ENCODE peak calls at places on chromosomes 4 and X, in seven cellular contexts. J, G, R, U, W, O and Z are unnamed samples.

GRCh38 chrX:70436380-70436779 is 8.3 kb upstream of the DLG3 start:
- DNase-seq in R (no peak), O (no peak), G (no peak), W (no peak), U (no peak), J (no peak), Z (no peak)

GRCh38 chr4:54152846-54153600 is 53.1 kb downstream of the GSX2 start:
- DNase-seq in O (peak), G (peak), R (no peak), J (peak), W (peak), U (peak), Z (no peak)

GRCh38 chrX:51889851-51890250 is 3.6 kb upstream of the MAGED1 start:
- DNase-seq in G (no peak), J (no peak), O (no peak), W (no peak), R (no peak), U (no peak), Z (no peak)

GRCh38 chr4:16055454-16055853 is 28.4 kb downstream of the PROM1 start:
- DNase-seq in R (no peak), U (no peak), G (no peak), W (no peak), O (no peak), J (no peak), Z (no peak)

GRCh38 chrX:95076449-95076848 is 1402.4 kb downstream of the FAM133A start:
- DNase-seq in W (no peak), O (peak), R (no peak), U (peak), J (peak), G (no peak), Z (no peak)

GRCh38 chr4:165359501-165359900 is 19.3 kb upstream of the CPE start:
- DNase-seq in W (no peak), J (no peak), O (peak), G (peak), U (no peak), R (no peak), Z (no peak)

GRCh38 chr4:173526034-173526482 is 4.0 kb downstream of the HAND2 start:
- DNase-seq in G (no peak), W (no peak), O (no peak), R (no peak), U (no peak), J (no peak), Z (no peak)

GRCh38 chr4:95531141-95531540 is 17.6 kb downstream of the UNC5C start:
- DNase-seq in U (no peak), G (no peak), J (no peak), W (no peak), O (no peak), R (no peak), Z (no peak)

GRCh38 chr4:604131-604530 is 21.2 kb upstream of the PDE6B start:
- DNase-seq in O (no peak), U (no peak), J (no peak), R (no peak), G (no peak), W (no peak), Z (no peak)

GRCh38 chr4:47839259-47839658 is 1.4 kb upstream of the CORIN start:
- DNase-seq in U (peak), O (peak), W (no peak), R (no peak), G (no peak), J (no peak), Z (no peak)

GRCh38 chr4:99868126-99868596 is 26.1 kb downstream of the LAMTOR3 start:
- DNase-seq in R (peak), G (peak), W (no peak), U (peak), O (peak), J (no peak), Z (no peak)

GRCh38 chr4:872241-872981 is 46.5 kb upstream of the CPLX1 start:
- DNase-seq in J (no peak), R (no peak), U (no peak), W (no peak), G (no peak), O (no peak), Z (no peak)

GRCh38 chr4:13543648-13544555 is at the start of gene NKX3-2:
- DNase-seq in J (peak), W (peak), R (no peak), U (peak), O (no peak), G (peak), Z (no peak)